ENCODE peak calls at places on chromosomes 11 and 22, in ten cellular contexts. P is uterus, I is chondrocyte, A is GM12865, K is fibroblast of the aortic adventitia, X is HFF-Myc, E is transverse colon, V is left lung, R is GM12878, O is neural progenitor cell. W is an unnamed sample.

GRCh38 chr22:17476838-17477237 is 86.5 kb upstream of the SLC25A18 start:
- DNase-seq in P (no peak), R (no peak), X (no peak), O (no peak), E (no peak), I (no peak), A (no peak), K (peak), V (no peak), W (no peak)

GRCh38 chr11:134584706-134585445 is 172.8 kb upstream of the B3GAT1 start:
- DNase-seq in K (no peak), V (no peak), P (no peak), A (no peak), R (no peak), I (no peak), O (no peak), E (no peak), X (no peak), W (no peak)

GRCh38 chr11:911031-911889 is 650 bp upstream of the CHID1 start:
- DNase-seq in K (peak), O (peak), P (peak), V (peak), I (no peak), A (peak), R (no peak), X (no peak), E (peak), W (no peak)

GRCh38 chr22:37887610-37888378 is 18.3 kb upstream of the MICALL1 start:
- DNase-seq in X (no peak), E (no peak), P (peak), R (no peak), K (peak), V (peak), I (no peak), A (no peak), O (peak), W (peak)

GRCh38 chr11:77699425-77699824 is 61.8 kb upstream of the CLNS1A start:
- DNase-seq in O (no peak), R (no peak), X (no peak), I (no peak), E (no peak), P (no peak), V (no peak), K (no peak), A (no peak), W (no peak)

GRCh38 chr22:33210129-33210784 is 152.1 kb upstream of the SYN3 start:
- DNase-seq in A (peak), E (peak), R (no peak), O (peak), P (no peak), X (peak), I (no peak), V (no peak), K (peak), W (peak)

GRCh38 chr11:94519478-94520084 is 7.3 kb downstream of the C11orf97 start:
- DNase-seq in A (peak), I (no peak), R (no peak), V (no peak), E (no peak), K (peak), O (peak), X (no peak), P (no peak), W (no peak)

GRCh38 chr11:2934611-2935239 is 5.5 kb upstream of the PHLDA2 start:
- DNase-seq in E (no peak), V (no peak), R (no peak), P (no peak), I (no peak), O (no peak), X (no peak), K (no peak), A (no peak), W (no peak)

GRCh38 chr22:25841775-25842174 is 99.8 kb downstream of the MYO18B start:
- DNase-seq in K (no peak), P (no peak), X (no peak), R (no peak), A (no peak), I (no peak), O (no peak), E (no peak), V (no peak), W (no peak)
- TF ChIP-seq CTCF in K (no peak), P (no peak), X (no peak), R (no peak), A (no peak), I (no peak), O (no peak), E (no peak), V (no peak), W (no peak)

GRCh38 chr11:76551400-76551799 is 106.6 kb downstream of the EMSY start:
- DNase-seq in I (no peak), A (no peak), O (no peak), P (no peak), K (peak), V (no peak), R (no peak), X (no peak), E (no peak), W (no peak)
- TF ChIP-seq CTCF in I (peak), A (no peak), O (no peak), P (no peak), K (peak), V (no peak), R (no peak), X (no peak), E (peak), W (peak)

GRCh38 chr22:23800297-23801237 is 13.8 kb downstream of the SMARCB1 start:
- DNase-seq in X (no peak), K (no peak), O (no peak), A (peak), R (peak), I (peak), P (no peak), V (no peak), E (no peak), W (no peak)
- TF ChIP-seq CTCF in X (no peak), K (no peak), O (no peak), A (no peak), R (no peak), I (no peak), P (no peak), V (no peak), E (no peak), W (no peak)

GRCh38 chr11:29844701-29845379 is 172.0 kb downstream of the KCNA4 start:
- DNase-seq in E (no peak), O (no peak), K (no peak), A (no peak), R (no peak), V (no peak), P (no peak), X (no peak), I (no peak), W (no peak)
- TF ChIP-seq CTCF in E (no peak), O (peak), K (no peak), A (no peak), R (no peak), V (no peak), P (no peak), X (no peak), I (no peak), W (peak)

GRCh38 chr11:69212121-69213110 is 56.7 kb downstream of the SMIM38 start:
- DNase-seq in O (peak), X (no peak), V (no peak), A (no peak), P (no peak), E (no peak), K (peak), I (no peak), R (no peak), W (no peak)
- TF ChIP-seq CTCF in O (peak), X (no peak), V (no peak), A (no peak), P (peak), E (peak), K (peak), I (peak), R (peak), W (peak)

DNA sequence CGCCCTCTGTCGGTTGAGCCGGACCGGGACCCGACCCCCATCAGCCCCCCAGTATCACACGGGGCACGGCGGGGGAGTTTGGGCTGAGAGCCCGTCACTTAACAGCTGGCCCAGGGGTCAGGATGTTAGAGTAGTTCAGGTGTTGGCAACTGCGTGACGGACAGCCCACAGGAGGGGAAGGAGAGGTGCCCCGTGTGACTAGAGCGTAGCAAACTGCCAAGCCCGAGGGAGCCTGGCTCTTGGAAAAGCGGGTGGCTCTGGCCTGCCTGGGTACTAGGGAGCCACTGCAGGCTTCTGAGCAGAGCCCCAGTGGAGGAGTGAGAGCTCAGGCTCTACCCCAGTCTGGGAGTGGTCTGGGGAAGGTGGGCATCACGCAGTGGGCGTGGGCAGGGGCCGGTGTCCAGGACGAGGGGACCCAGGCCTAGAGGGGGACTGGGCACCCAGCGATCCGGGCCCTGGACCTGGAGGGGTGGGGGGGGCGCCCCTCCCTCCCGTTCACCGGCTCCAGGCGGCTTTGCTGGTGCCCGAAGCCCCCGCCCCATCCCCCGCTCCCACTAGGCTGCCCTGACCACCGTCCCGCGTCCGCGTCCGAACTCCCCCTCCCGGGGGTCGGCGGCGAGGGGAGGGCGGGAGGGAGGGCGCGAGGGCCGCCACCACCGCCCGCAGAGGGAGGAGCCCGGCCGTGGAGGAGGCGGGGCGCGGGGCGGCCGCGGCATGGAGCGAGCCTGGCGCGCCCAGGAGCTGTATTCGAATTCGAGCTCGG is 24.4 kb downstream of the SHANK3 start:
- DNase-seq in X (no peak), R (no peak), P (no peak), A (no peak), E (no peak), O (peak), K (no peak), I (peak), V (peak), W (no peak)
- TF ChIP-seq CTCF in X (peak), R (no peak), P (no peak), A (no peak), E (peak), O (peak), K (peak), I (peak), V (peak), W (no peak)

GRCh38 chr11:60840711-60841430 is 1.0 kb upstream of the CCDC86 start:
- DNase-seq in V (no peak), P (peak), K (peak), E (peak), I (no peak), X (peak), R (no peak), O (no peak), A (no peak), W (no peak)
- TF ChIP-seq CTCF in V (no peak), P (no peak), K (peak), E (no peak), I (no peak), X (no peak), R (no peak), O (no peak), A (no peak), W (no peak)

W was measured in LNCaP clone FGC.